ENCODE peak calls at places on chromosomes 2 and 18, in six cellular contexts. One of them, this sample, is unnamed.

GRCh38 chr2:25316101-25316500 is 25.6 kb downstream of the DNMT3A start:
- DNase-seq in K562: no peak
- DNase-seq in A549: no peak
- DNase-seq in endothelial cell of umbilical vein: no peak
- DNase-seq in HepG2: no peak
- DNase-seq in GM12878: no peak
- DNase-seq in this sample: peak

GRCh38 chr2:85175369-85176299 is 42.4 kb downstream of the TCF7L1 start:
- DNase-seq in K562: no peak
- DNase-seq in A549: no peak
- DNase-seq in endothelial cell of umbilical vein: peak
- DNase-seq in HepG2: peak
- DNase-seq in GM12878: no peak
- DNase-seq in this sample: no peak

GRCh38 chr2:134396493-134396892 is 142.6 kb downstream of the MGAT5 start:
- DNase-seq in K562: no peak
- DNase-seq in A549: no peak
- DNase-seq in endothelial cell of umbilical vein: no peak
- DNase-seq in HepG2: peak
- DNase-seq in GM12878: no peak
- DNase-seq in this sample: no peak

GRCh38 chr2:236246711-236247246 is 17.4 kb downstream of the ASB18 start:
- DNase-seq in K562: no peak
- DNase-seq in A549: no peak
- DNase-seq in endothelial cell of umbilical vein: no peak
- DNase-seq in HepG2: no peak
- DNase-seq in GM12878: no peak
- DNase-seq in this sample: no peak

GRCh38 chr2:212135739-212136138 is 402.9 kb downstream of the ERBB4 start:
- DNase-seq in K562: no peak
- DNase-seq in A549: peak
- DNase-seq in endothelial cell of umbilical vein: peak
- DNase-seq in HepG2: no peak
- DNase-seq in GM12878: no peak
- DNase-seq in this sample: no peak

GRCh38 chr2:108492364-108492763 is 41.9 kb upstream of the LIMS1 start:
- DNase-seq in K562: no peak
- DNase-seq in A549: peak
- DNase-seq in endothelial cell of umbilical vein: no peak
- DNase-seq in HepG2: peak
- DNase-seq in GM12878: no peak
- DNase-seq in this sample: no peak

GRCh38 chr2:134109246-134109645 is 144.6 kb upstream of the MGAT5 start:
- DNase-seq in K562: no peak
- DNase-seq in A549: no peak
- DNase-seq in endothelial cell of umbilical vein: no peak
- DNase-seq in HepG2: no peak
- DNase-seq in GM12878: no peak
- DNase-seq in this sample: no peak

GRCh38 chr2:189412330-189412953 is 28.8 kb upstream of the WDR75 start:
- DNase-seq in K562: peak
- DNase-seq in A549: peak
- DNase-seq in endothelial cell of umbilical vein: peak
- DNase-seq in HepG2: peak
- DNase-seq in GM12878: no peak
- DNase-seq in this sample: peak

GRCh38 chr2:240411261-240412160 is 24.0 kb upstream of the GPC1 start:
- DNase-seq in K562: no peak
- DNase-seq in A549: no peak
- DNase-seq in endothelial cell of umbilical vein: no peak
- DNase-seq in HepG2: no peak
- DNase-seq in GM12878: no peak
- DNase-seq in this sample: no peak

GRCh38 chr18:57428221-57429150 is 6.7 kb upstream of the ONECUT2 start:
- DNase-seq in K562: no peak
- DNase-seq in A549: no peak
- DNase-seq in endothelial cell of umbilical vein: no peak
- DNase-seq in HepG2: no peak
- DNase-seq in GM12878: no peak
- DNase-seq in this sample: no peak

GRCh38 chr18:427005-427404 is 73.5 kb downstream of the COLEC12 start:
- DNase-seq in K562: no peak
- DNase-seq in A549: peak
- DNase-seq in endothelial cell of umbilical vein: no peak
- DNase-seq in HepG2: no peak
- DNase-seq in GM12878: no peak
- DNase-seq in this sample: no peak

GRCh38 chr2:205650450-205650849 is 31.9 kb upstream of the NRP2 start:
- DNase-seq in K562: no peak
- DNase-seq in A549: no peak
- DNase-seq in endothelial cell of umbilical vein: peak
- DNase-seq in HepG2: no peak
- DNase-seq in GM12878: no peak
- DNase-seq in this sample: peak

GRCh38 chr2:201448701-201449100 is 2.6 kb downstream of the TRAK2 start:
- DNase-seq in K562: no peak
- DNase-seq in A549: no peak
- DNase-seq in endothelial cell of umbilical vein: no peak
- DNase-seq in HepG2: no peak
- DNase-seq in GM12878: no peak
- DNase-seq in this sample: no peak

GRCh38 chr2:186709529-186710455 is 15.9 kb downstream of the FAM171B start:
- DNase-seq in K562: no peak
- DNase-seq in A549: no peak
- DNase-seq in endothelial cell of umbilical vein: no peak
- DNase-seq in HepG2: no peak
- DNase-seq in GM12878: no peak
- DNase-seq in this sample: no peak

GRCh38 chr2:233814063-233814435 is 35.9 kb downstream of the MROH2A start:
- DNase-seq in K562: peak
- DNase-seq in A549: peak
- DNase-seq in endothelial cell of umbilical vein: no peak
- DNase-seq in HepG2: no peak
- DNase-seq in GM12878: no peak
- DNase-seq in this sample: no peak

GRCh38 chr18:73461038-73461779 is 593.4 kb upstream of the NETO1 start:
- DNase-seq in K562: no peak
- DNase-seq in A549: no peak
- DNase-seq in endothelial cell of umbilical vein: no peak
- DNase-seq in HepG2: no peak
- DNase-seq in GM12878: no peak
- DNase-seq in this sample: no peak

GRCh38 chr2:201261471-201261870 is 1.1 kb downstream of the CASP8 start:
- DNase-seq in K562: no peak
- DNase-seq in A549: no peak
- DNase-seq in endothelial cell of umbilical vein: no peak
- DNase-seq in HepG2: no peak
- DNase-seq in GM12878: no peak
- DNase-seq in this sample: peak

GRCh38 chr2:61670591-61671503 is 132.7 kb upstream of the XPO1 start:
- DNase-seq in K562: no peak
- DNase-seq in A549: peak
- DNase-seq in endothelial cell of umbilical vein: peak
- DNase-seq in HepG2: no peak
- DNase-seq in GM12878: peak
- DNase-seq in this sample: no peak

GRCh38 chr2:190636362-190636761 is 12.5 kb upstream of the NAB1 start:
- DNase-seq in K562: no peak
- DNase-seq in A549: peak
- DNase-seq in endothelial cell of umbilical vein: peak
- DNase-seq in HepG2: no peak
- DNase-seq in GM12878: no peak
- DNase-seq in this sample: peak

GRCh38 chr2:198259496-198259895 is 455.1 kb downstream of the PLCL1 start:
- DNase-seq in K562: no peak
- DNase-seq in A549: no peak
- DNase-seq in endothelial cell of umbilical vein: no peak
- DNase-seq in HepG2: no peak
- DNase-seq in GM12878: no peak
- DNase-seq in this sample: no peak

GRCh38 chr18:63290456-63291200 is 28.9 kb downstream of the BCL2 start:
- DNase-seq in K562: no peak
- DNase-seq in A549: no peak
- DNase-seq in endothelial cell of umbilical vein: no peak
- DNase-seq in HepG2: no peak
- DNase-seq in GM12878: no peak
- DNase-seq in this sample: no peak

DNA sequence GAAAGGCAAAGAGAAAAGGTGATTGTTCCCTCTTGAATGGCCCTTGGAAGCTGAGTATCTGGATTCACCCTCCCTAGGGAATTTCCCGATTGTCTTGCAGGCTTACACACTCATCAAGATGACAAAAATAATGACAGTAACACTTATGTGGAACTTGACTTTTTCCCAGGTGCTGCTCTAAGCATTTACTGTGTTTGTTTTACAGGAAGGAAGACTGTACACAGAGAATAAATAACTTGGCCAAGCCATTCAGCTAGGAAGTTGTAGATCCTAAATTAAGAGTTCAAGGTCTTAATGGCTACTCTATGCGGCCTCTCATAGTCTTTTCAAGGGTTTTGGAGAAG is 536 bp upstream of the DPP4 start:
- DNase-seq in K562: no peak
- DNase-seq in A549: no peak
- DNase-seq in endothelial cell of umbilical vein: no peak
- DNase-seq in HepG2: no peak
- DNase-seq in GM12878: no peak
- DNase-seq in this sample: no peak
- H3K4me3 ChIP-seq in K562: no peak
- H3K4me3 ChIP-seq in A549: peak
- H3K4me3 ChIP-seq in endothelial cell of umbilical vein: peak
- H3K4me3 ChIP-seq in HepG2: peak
- H3K4me3 ChIP-seq in GM12878: peak
- H3K4me3 ChIP-seq in this sample: no peak

GRCh38 chr2:170020777-170021176 is 157.2 kb upstream of the MYO3B start:
- DNase-seq in K562: no peak
- DNase-seq in A549: no peak
- DNase-seq in endothelial cell of umbilical vein: no peak
- DNase-seq in HepG2: no peak
- DNase-seq in GM12878: no peak
- DNase-seq in this sample: no peak

GRCh38 chr2:170025223-170025622 is 152.7 kb upstream of the MYO3B start:
- DNase-seq in K562: no peak
- DNase-seq in A549: no peak
- DNase-seq in endothelial cell of umbilical vein: no peak
- DNase-seq in HepG2: no peak
- DNase-seq in GM12878: no peak
- DNase-seq in this sample: no peak

GRCh38 chr2:170019060-170019805 is 158.7 kb upstream of the MYO3B start:
- DNase-seq in K562: no peak
- DNase-seq in A549: no peak
- DNase-seq in endothelial cell of umbilical vein: no peak
- DNase-seq in HepG2: no peak
- DNase-seq in GM12878: no peak
- DNase-seq in this sample: no peak

GRCh38 chr2:170024721-170025120 is 153.2 kb upstream of the MYO3B start:
- DNase-seq in K562: no peak
- DNase-seq in A549: no peak
- DNase-seq in endothelial cell of umbilical vein: no peak
- DNase-seq in HepG2: no peak
- DNase-seq in GM12878: peak
- DNase-seq in this sample: peak

GRCh38 chr2:170022692-170023091 is 155.3 kb upstream of the MYO3B start:
- DNase-seq in K562: no peak
- DNase-seq in A549: peak
- DNase-seq in endothelial cell of umbilical vein: no peak
- DNase-seq in HepG2: no peak
- DNase-seq in GM12878: no peak
- DNase-seq in this sample: no peak
- TF ChIP-seq MYC in K562: no peak
- TF ChIP-seq MYC in A549: no peak
- TF ChIP-seq MYC in endothelial cell of umbilical vein: no peak
- TF ChIP-seq MYC in HepG2: no peak
- TF ChIP-seq MYC in GM12878: no peak
- TF ChIP-seq MYC in this sample: no peak

GRCh38 chr18:24825397-24825796 is 365.0 kb downstream of the HRH4 start:
- DNase-seq in K562: no peak
- DNase-seq in A549: no peak
- DNase-seq in endothelial cell of umbilical vein: no peak
- DNase-seq in HepG2: no peak
- DNase-seq in GM12878: no peak
- DNase-seq in this sample: no peak

GRCh38 chr18:24831871-24832665 is 371.6 kb downstream of the HRH4 start:
- DNase-seq in K562: no peak
- DNase-seq in A549: no peak
- DNase-seq in endothelial cell of umbilical vein: peak
- DNase-seq in HepG2: no peak
- DNase-seq in GM12878: no peak
- DNase-seq in this sample: no peak

GRCh38 chr18:24831091-24831490 is 370.7 kb downstream of the HRH4 start:
- DNase-seq in K562: no peak
- DNase-seq in A549: no peak
- DNase-seq in endothelial cell of umbilical vein: no peak
- DNase-seq in HepG2: no peak
- DNase-seq in GM12878: no peak
- DNase-seq in this sample: no peak

GRCh38 chr18:24826605-24827004 is 366.2 kb downstream of the HRH4 start:
- DNase-seq in K562: no peak
- DNase-seq in A549: no peak
- DNase-seq in endothelial cell of umbilical vein: no peak
- DNase-seq in HepG2: no peak
- DNase-seq in GM12878: no peak
- DNase-seq in this sample: no peak

DNA sequence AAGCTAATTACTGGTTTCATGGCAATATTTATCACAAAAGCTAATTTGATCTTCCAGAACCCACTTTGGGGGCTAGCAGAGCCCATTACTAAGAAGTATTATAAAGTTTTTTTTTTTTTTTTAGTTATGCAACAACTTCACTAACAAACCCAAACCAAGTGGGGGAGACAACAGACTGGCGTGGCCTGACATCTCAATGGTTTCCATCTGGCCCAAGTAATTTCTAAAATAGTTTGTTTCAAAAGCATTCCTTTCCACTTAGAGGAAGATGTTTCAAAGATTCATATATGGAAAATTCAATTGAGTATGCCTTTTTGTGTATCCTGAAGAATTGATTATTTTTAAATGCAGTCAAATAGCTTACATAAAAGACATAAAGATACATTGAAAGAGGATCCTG is 367.1 kb downstream of the HRH4 start:
- DNase-seq in K562: no peak
- DNase-seq in A549: no peak
- DNase-seq in endothelial cell of umbilical vein: no peak
- DNase-seq in HepG2: no peak
- DNase-seq in GM12878: no peak
- DNase-seq in this sample: no peak
- TF ChIP-seq MAX in K562: no peak
- TF ChIP-seq MAX in A549: no peak
- TF ChIP-seq MAX in endothelial cell of umbilical vein: no peak
- TF ChIP-seq MAX in HepG2: no peak
- TF ChIP-seq MAX in GM12878: no peak
- TF ChIP-seq MAX in this sample: no peak

DNA sequence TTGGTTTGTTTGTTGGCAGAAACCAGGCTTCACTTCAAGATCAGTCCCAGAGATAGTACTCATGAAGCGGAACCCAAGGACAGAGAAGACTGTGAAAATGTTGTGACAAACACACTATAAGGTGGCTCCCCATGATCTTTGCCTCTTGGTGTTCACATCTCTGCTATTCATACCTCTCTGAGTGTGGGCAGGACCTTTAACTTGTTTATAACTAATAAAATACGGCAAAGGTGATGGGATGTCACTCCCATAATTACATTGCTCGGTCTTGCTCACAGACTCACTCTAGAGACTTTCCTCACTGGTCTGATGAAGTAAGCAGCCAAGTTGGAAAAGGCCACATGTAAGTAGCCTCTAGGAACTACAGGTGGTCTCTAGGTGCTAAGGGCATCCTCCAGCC is 30.6 kb upstream of the UGP2 start:
- DNase-seq in K562: no peak
- DNase-seq in A549: no peak
- DNase-seq in endothelial cell of umbilical vein: no peak
- DNase-seq in HepG2: no peak
- DNase-seq in GM12878: no peak
- DNase-seq in this sample: no peak
- H3K4me3 ChIP-seq in K562: no peak
- H3K4me3 ChIP-seq in A549: no peak
- H3K4me3 ChIP-seq in endothelial cell of umbilical vein: no peak
- H3K4me3 ChIP-seq in HepG2: no peak
- H3K4me3 ChIP-seq in GM12878: no peak
- H3K4me3 ChIP-seq in this sample: no peak